ENCODE peak calls at places on chromosomes 6 and 20, in seven cellular contexts. Y, D, L, T, F, H and C are unnamed samples.

GRCh38 chr6:36267731-36268477 is 2.0 kb upstream of the PNPLA1 start:
- DNase-seq in Y (no peak), F (no peak), D (no peak), L (no peak), H (no peak), T (no peak), C (no peak)

GRCh38 chr20:37340998-37341397 is 4.9 kb upstream of the SRC start:
- DNase-seq in D (no peak), Y (no peak), L (no peak), F (no peak), H (no peak), T (no peak), C (no peak)

GRCh38 chr20:45969712-45970634 is 2.0 kb downstream of the ZNF335 start:
- DNase-seq in L (peak), F (no peak), H (peak), D (no peak), T (no peak), Y (peak), C (no peak)

GRCh38 chr6:36735110-36735971 is 37.7 kb downstream of the RAB44 start:
- DNase-seq in F (no peak), D (no peak), L (no peak), H (peak), Y (peak), T (no peak), C (no peak)

GRCh38 chr6:9439931-9440330 is 974.9 kb downstream of the TFAP2A start:
- DNase-seq in F (no peak), T (no peak), L (no peak), H (no peak), D (no peak), Y (no peak), C (no peak)

GRCh38 chr6:110800181-110800838 is 15.0 kb downstream of the CDK19 start:
- DNase-seq in T (no peak), L (no peak), Y (no peak), D (no peak), H (no peak), F (no peak), C (no peak)

GRCh38 chr6:34145161-34146020 is 496 bp downstream of the GRM4 start:
- DNase-seq in L (peak), T (no peak), D (no peak), H (peak), F (peak), Y (peak), C (peak)

GRCh38 chr6:33827546-33828451 is 24.0 kb upstream of the MLN start:
- DNase-seq in T (no peak), H (no peak), Y (no peak), L (no peak), D (no peak), F (no peak), C (no peak)

GRCh38 chr6:39927159-39927558 is 7.1 kb downstream of the MOCS1 start:
- DNase-seq in T (no peak), L (no peak), Y (no peak), H (peak), D (no peak), F (no peak), C (no peak)